ENCODE peak calls at places on chromosomes 1 and 21, in nine cellular contexts. One of them, this sample, is unnamed.

GRCh38 chr1:23561076-23561812 is 1.9 kb upstream of the ID3 start:
- DNase-seq in T follicular helper cell: no peak
- DNase-seq in HEK293T: no peak
- DNase-seq in activated CD8-positive, alpha-beta memory T cell treated with anti-CD3 and anti-CD28 coated beads, Interleukin-2, amount 50 U/mL, for 48 hours: no peak
- DNase-seq in NCI-H345: no peak
- DNase-seq in cardiac muscle cell: peak
- DNase-seq in stimulated activated CD8-positive, alpha-beta memory T cell treated with anti-CD3 and anti-CD28 coated beads, Interleukin-2, amount 100 ng/mL, for 48 hours: no peak
- DNase-seq in HTR-8/SVneo: no peak
- DNase-seq in NCI-H146: no peak
- DNase-seq in this sample: no peak

GRCh38 chr21:17688912-17689874 is 76.5 kb upstream of the BTG3 start:
- DNase-seq in NCI-H345: peak
- DNase-seq in cardiac muscle cell: peak
- DNase-seq in T follicular helper cell: peak
- DNase-seq in NCI-H146: peak
- DNase-seq in HTR-8/SVneo: peak
- DNase-seq in activated CD8-positive, alpha-beta memory T cell treated with anti-CD3 and anti-CD28 coated beads, Interleukin-2, amount 50 U/mL, for 48 hours: peak
- DNase-seq in stimulated activated CD8-positive, alpha-beta memory T cell treated with anti-CD3 and anti-CD28 coated beads, Interleukin-2, amount 100 ng/mL, for 48 hours: peak
- DNase-seq in HEK293T: no peak
- DNase-seq in this sample: no peak

GRCh38 chr1:248194117-248194516 is 2.9 kb upstream of the OR2M3 start:
- DNase-seq in NCI-H345: no peak
- DNase-seq in HTR-8/SVneo: no peak
- DNase-seq in activated CD8-positive, alpha-beta memory T cell treated with anti-CD3 and anti-CD28 coated beads, Interleukin-2, amount 50 U/mL, for 48 hours: no peak
- DNase-seq in NCI-H146: no peak
- DNase-seq in cardiac muscle cell: no peak
- DNase-seq in HEK293T: no peak
- DNase-seq in stimulated activated CD8-positive, alpha-beta memory T cell treated with anti-CD3 and anti-CD28 coated beads, Interleukin-2, amount 100 ng/mL, for 48 hours: no peak
- DNase-seq in T follicular helper cell: no peak
- DNase-seq in this sample: no peak

GRCh38 chr1:95169544-95169943 is 52.4 kb downstream of the TLCD4 start:
- DNase-seq in activated CD8-positive, alpha-beta memory T cell treated with anti-CD3 and anti-CD28 coated beads, Interleukin-2, amount 50 U/mL, for 48 hours: no peak
- DNase-seq in NCI-H345: no peak
- DNase-seq in T follicular helper cell: no peak
- DNase-seq in stimulated activated CD8-positive, alpha-beta memory T cell treated with anti-CD3 and anti-CD28 coated beads, Interleukin-2, amount 100 ng/mL, for 48 hours: no peak
- DNase-seq in cardiac muscle cell: no peak
- DNase-seq in HEK293T: no peak
- DNase-seq in NCI-H146: no peak
- DNase-seq in HTR-8/SVneo: no peak
- DNase-seq in this sample: no peak

GRCh38 chr1:180646093-180646492 is 14.3 kb downstream of the XPR1 start:
- DNase-seq in activated CD8-positive, alpha-beta memory T cell treated with anti-CD3 and anti-CD28 coated beads, Interleukin-2, amount 50 U/mL, for 48 hours: no peak
- DNase-seq in T follicular helper cell: no peak
- DNase-seq in NCI-H146: no peak
- DNase-seq in cardiac muscle cell: no peak
- DNase-seq in stimulated activated CD8-positive, alpha-beta memory T cell treated with anti-CD3 and anti-CD28 coated beads, Interleukin-2, amount 100 ng/mL, for 48 hours: no peak
- DNase-seq in HEK293T: no peak
- DNase-seq in NCI-H345: no peak
- DNase-seq in HTR-8/SVneo: no peak
- DNase-seq in this sample: no peak

GRCh38 chr1:56477164-56478111 is 101.9 kb downstream of the PLPP3 start:
- DNase-seq in stimulated activated CD8-positive, alpha-beta memory T cell treated with anti-CD3 and anti-CD28 coated beads, Interleukin-2, amount 100 ng/mL, for 48 hours: no peak
- DNase-seq in NCI-H345: no peak
- DNase-seq in T follicular helper cell: no peak
- DNase-seq in cardiac muscle cell: peak
- DNase-seq in activated CD8-positive, alpha-beta memory T cell treated with anti-CD3 and anti-CD28 coated beads, Interleukin-2, amount 50 U/mL, for 48 hours: no peak
- DNase-seq in HTR-8/SVneo: no peak
- DNase-seq in NCI-H146: no peak
- DNase-seq in HEK293T: no peak
- DNase-seq in this sample: no peak

GRCh38 chr1:150513275-150513885 is 2.2 kb upstream of the FALEC start:
- DNase-seq in activated CD8-positive, alpha-beta memory T cell treated with anti-CD3 and anti-CD28 coated beads, Interleukin-2, amount 50 U/mL, for 48 hours: no peak
- DNase-seq in T follicular helper cell: no peak
- DNase-seq in HEK293T: no peak
- DNase-seq in stimulated activated CD8-positive, alpha-beta memory T cell treated with anti-CD3 and anti-CD28 coated beads, Interleukin-2, amount 100 ng/mL, for 48 hours: no peak
- DNase-seq in HTR-8/SVneo: no peak
- DNase-seq in cardiac muscle cell: no peak
- DNase-seq in NCI-H146: no peak
- DNase-seq in NCI-H345: no peak
- DNase-seq in this sample: no peak

GRCh38 chr1:178098262-178098661 is 4.4 kb downstream of the RASAL2 start:
- DNase-seq in HTR-8/SVneo: no peak
- DNase-seq in HEK293T: no peak
- DNase-seq in stimulated activated CD8-positive, alpha-beta memory T cell treated with anti-CD3 and anti-CD28 coated beads, Interleukin-2, amount 100 ng/mL, for 48 hours: no peak
- DNase-seq in NCI-H146: no peak
- DNase-seq in activated CD8-positive, alpha-beta memory T cell treated with anti-CD3 and anti-CD28 coated beads, Interleukin-2, amount 50 U/mL, for 48 hours: no peak
- DNase-seq in cardiac muscle cell: peak
- DNase-seq in T follicular helper cell: no peak
- DNase-seq in NCI-H345: no peak
- DNase-seq in this sample: no peak

GRCh38 chr1:180229483-180230415 is at the start of gene LHX4:
- DNase-seq in cardiac muscle cell: peak
- DNase-seq in HTR-8/SVneo: peak
- DNase-seq in NCI-H146: peak
- DNase-seq in T follicular helper cell: no peak
- DNase-seq in HEK293T: peak
- DNase-seq in NCI-H345: peak
- DNase-seq in activated CD8-positive, alpha-beta memory T cell treated with anti-CD3 and anti-CD28 coated beads, Interleukin-2, amount 50 U/mL, for 48 hours: peak
- DNase-seq in stimulated activated CD8-positive, alpha-beta memory T cell treated with anti-CD3 and anti-CD28 coated beads, Interleukin-2, amount 100 ng/mL, for 48 hours: no peak
- DNase-seq in this sample: no peak

GRCh38 chr1:67840449-67840848 is 7.2 kb upstream of the GNG12 start:
- DNase-seq in activated CD8-positive, alpha-beta memory T cell treated with anti-CD3 and anti-CD28 coated beads, Interleukin-2, amount 50 U/mL, for 48 hours: no peak
- DNase-seq in HEK293T: no peak
- DNase-seq in T follicular helper cell: no peak
- DNase-seq in NCI-H345: no peak
- DNase-seq in HTR-8/SVneo: peak
- DNase-seq in stimulated activated CD8-positive, alpha-beta memory T cell treated with anti-CD3 and anti-CD28 coated beads, Interleukin-2, amount 100 ng/mL, for 48 hours: no peak
- DNase-seq in cardiac muscle cell: peak
- DNase-seq in NCI-H146: no peak
- DNase-seq in this sample: no peak

GRCh38 chr1:32892368-32893197 is 6.3 kb downstream of the HPCA start:
- DNase-seq in HTR-8/SVneo: no peak
- DNase-seq in stimulated activated CD8-positive, alpha-beta memory T cell treated with anti-CD3 and anti-CD28 coated beads, Interleukin-2, amount 100 ng/mL, for 48 hours: peak
- DNase-seq in NCI-H345: peak
- DNase-seq in NCI-H146: peak
- DNase-seq in activated CD8-positive, alpha-beta memory T cell treated with anti-CD3 and anti-CD28 coated beads, Interleukin-2, amount 50 U/mL, for 48 hours: peak
- DNase-seq in HEK293T: peak
- DNase-seq in cardiac muscle cell: peak
- DNase-seq in T follicular helper cell: no peak
- DNase-seq in this sample: no peak

GRCh38 chr1:25468037-25468436 is 37.3 kb downstream of the MACO1 start:
- DNase-seq in T follicular helper cell: no peak
- DNase-seq in HEK293T: no peak
- DNase-seq in cardiac muscle cell: peak
- DNase-seq in NCI-H345: no peak
- DNase-seq in NCI-H146: no peak
- DNase-seq in HTR-8/SVneo: no peak
- DNase-seq in activated CD8-positive, alpha-beta memory T cell treated with anti-CD3 and anti-CD28 coated beads, Interleukin-2, amount 50 U/mL, for 48 hours: no peak
- DNase-seq in stimulated activated CD8-positive, alpha-beta memory T cell treated with anti-CD3 and anti-CD28 coated beads, Interleukin-2, amount 100 ng/mL, for 48 hours: no peak
- DNase-seq in this sample: no peak

GRCh38 chr1:232291681-232292080 is 338.3 kb downstream of the SIPA1L2 start:
- DNase-seq in cardiac muscle cell: peak
- DNase-seq in HTR-8/SVneo: no peak
- DNase-seq in HEK293T: no peak
- DNase-seq in NCI-H345: no peak
- DNase-seq in stimulated activated CD8-positive, alpha-beta memory T cell treated with anti-CD3 and anti-CD28 coated beads, Interleukin-2, amount 100 ng/mL, for 48 hours: no peak
- DNase-seq in T follicular helper cell: no peak
- DNase-seq in activated CD8-positive, alpha-beta memory T cell treated with anti-CD3 and anti-CD28 coated beads, Interleukin-2, amount 50 U/mL, for 48 hours: no peak
- DNase-seq in NCI-H146: no peak
- DNase-seq in this sample: no peak

GRCh38 chr21:28229811-28230210 is 762.9 kb downstream of the LTN1 start:
- DNase-seq in activated CD8-positive, alpha-beta memory T cell treated with anti-CD3 and anti-CD28 coated beads, Interleukin-2, amount 50 U/mL, for 48 hours: no peak
- DNase-seq in HTR-8/SVneo: peak
- DNase-seq in HEK293T: no peak
- DNase-seq in stimulated activated CD8-positive, alpha-beta memory T cell treated with anti-CD3 and anti-CD28 coated beads, Interleukin-2, amount 100 ng/mL, for 48 hours: no peak
- DNase-seq in T follicular helper cell: no peak
- DNase-seq in NCI-H345: no peak
- DNase-seq in cardiac muscle cell: peak
- DNase-seq in NCI-H146: no peak
- DNase-seq in this sample: no peak

GRCh38 chr1:234397732-234398131 is 24.5 kb downstream of the COA6 start:
- DNase-seq in HTR-8/SVneo: no peak
- DNase-seq in NCI-H146: no peak
- DNase-seq in HEK293T: no peak
- DNase-seq in stimulated activated CD8-positive, alpha-beta memory T cell treated with anti-CD3 and anti-CD28 coated beads, Interleukin-2, amount 100 ng/mL, for 48 hours: no peak
- DNase-seq in NCI-H345: no peak
- DNase-seq in cardiac muscle cell: no peak
- DNase-seq in activated CD8-positive, alpha-beta memory T cell treated with anti-CD3 and anti-CD28 coated beads, Interleukin-2, amount 50 U/mL, for 48 hours: no peak
- DNase-seq in T follicular helper cell: no peak
- DNase-seq in this sample: no peak

GRCh38 chr21:41226853-41227252 is 58.9 kb downstream of the BACE2 start:
- DNase-seq in NCI-H345: no peak
- DNase-seq in activated CD8-positive, alpha-beta memory T cell treated with anti-CD3 and anti-CD28 coated beads, Interleukin-2, amount 50 U/mL, for 48 hours: no peak
- DNase-seq in HTR-8/SVneo: no peak
- DNase-seq in cardiac muscle cell: no peak
- DNase-seq in T follicular helper cell: no peak
- DNase-seq in stimulated activated CD8-positive, alpha-beta memory T cell treated with anti-CD3 and anti-CD28 coated beads, Interleukin-2, amount 100 ng/mL, for 48 hours: no peak
- DNase-seq in NCI-H146: no peak
- DNase-seq in HEK293T: no peak
- DNase-seq in this sample: no peak

GRCh38 chr1:20029178-20029912 is 40.6 kb upstream of the PLA2G5 start:
- DNase-seq in HEK293T: no peak
- DNase-seq in activated CD8-positive, alpha-beta memory T cell treated with anti-CD3 and anti-CD28 coated beads, Interleukin-2, amount 50 U/mL, for 48 hours: no peak
- DNase-seq in HTR-8/SVneo: no peak
- DNase-seq in NCI-H345: no peak
- DNase-seq in cardiac muscle cell: peak
- DNase-seq in T follicular helper cell: no peak
- DNase-seq in NCI-H146: no peak
- DNase-seq in stimulated activated CD8-positive, alpha-beta memory T cell treated with anti-CD3 and anti-CD28 coated beads, Interleukin-2, amount 100 ng/mL, for 48 hours: no peak
- DNase-seq in this sample: no peak

GRCh38 chr1:248906741-248907661 is 966 bp downstream of the PGBD2 start:
- DNase-seq in NCI-H146: no peak
- DNase-seq in activated CD8-positive, alpha-beta memory T cell treated with anti-CD3 and anti-CD28 coated beads, Interleukin-2, amount 50 U/mL, for 48 hours: no peak
- DNase-seq in HEK293T: no peak
- DNase-seq in NCI-H345: no peak
- DNase-seq in T follicular helper cell: no peak
- DNase-seq in HTR-8/SVneo: no peak
- DNase-seq in cardiac muscle cell: peak
- DNase-seq in stimulated activated CD8-positive, alpha-beta memory T cell treated with anti-CD3 and anti-CD28 coated beads, Interleukin-2, amount 100 ng/mL, for 48 hours: no peak
- DNase-seq in this sample: no peak

GRCh38 chr1:26358411-26359384 is 4.8 kb upstream of the CRYBG2 start:
- DNase-seq in activated CD8-positive, alpha-beta memory T cell treated with anti-CD3 and anti-CD28 coated beads, Interleukin-2, amount 50 U/mL, for 48 hours: peak
- DNase-seq in HTR-8/SVneo: no peak
- DNase-seq in stimulated activated CD8-positive, alpha-beta memory T cell treated with anti-CD3 and anti-CD28 coated beads, Interleukin-2, amount 100 ng/mL, for 48 hours: peak
- DNase-seq in NCI-H345: no peak
- DNase-seq in cardiac muscle cell: no peak
- DNase-seq in T follicular helper cell: peak
- DNase-seq in NCI-H146: no peak
- DNase-seq in HEK293T: no peak
- DNase-seq in this sample: peak

GRCh38 chr1:229952670-229953520 is 114.1 kb upstream of the GALNT2 start:
- DNase-seq in cardiac muscle cell: peak
- DNase-seq in activated CD8-positive, alpha-beta memory T cell treated with anti-CD3 and anti-CD28 coated beads, Interleukin-2, amount 50 U/mL, for 48 hours: no peak
- DNase-seq in NCI-H146: no peak
- DNase-seq in NCI-H345: no peak
- DNase-seq in stimulated activated CD8-positive, alpha-beta memory T cell treated with anti-CD3 and anti-CD28 coated beads, Interleukin-2, amount 100 ng/mL, for 48 hours: no peak
- DNase-seq in T follicular helper cell: no peak
- DNase-seq in HTR-8/SVneo: no peak
- DNase-seq in HEK293T: no peak
- DNase-seq in this sample: no peak

GRCh38 chr1:25484096-25484495 is 53.4 kb downstream of the MACO1 start:
- DNase-seq in NCI-H345: no peak
- DNase-seq in T follicular helper cell: no peak
- DNase-seq in activated CD8-positive, alpha-beta memory T cell treated with anti-CD3 and anti-CD28 coated beads, Interleukin-2, amount 50 U/mL, for 48 hours: no peak
- DNase-seq in HEK293T: no peak
- DNase-seq in NCI-H146: no peak
- DNase-seq in HTR-8/SVneo: no peak
- DNase-seq in cardiac muscle cell: no peak
- DNase-seq in stimulated activated CD8-positive, alpha-beta memory T cell treated with anti-CD3 and anti-CD28 coated beads, Interleukin-2, amount 100 ng/mL, for 48 hours: no peak
- DNase-seq in this sample: no peak

GRCh38 chr1:156497743-156498446 is 2.7 kb downstream of the MEF2D start:
- DNase-seq in cardiac muscle cell: no peak
- DNase-seq in NCI-H345: no peak
- DNase-seq in HTR-8/SVneo: no peak
- DNase-seq in activated CD8-positive, alpha-beta memory T cell treated with anti-CD3 and anti-CD28 coated beads, Interleukin-2, amount 50 U/mL, for 48 hours: no peak
- DNase-seq in HEK293T: no peak
- DNase-seq in T follicular helper cell: no peak
- DNase-seq in stimulated activated CD8-positive, alpha-beta memory T cell treated with anti-CD3 and anti-CD28 coated beads, Interleukin-2, amount 100 ng/mL, for 48 hours: no peak
- DNase-seq in NCI-H146: no peak
- DNase-seq in this sample: no peak

GRCh38 chr1:2228684-2229031 is 539 bp downstream of the SKI start:
- DNase-seq in HEK293T: no peak
- DNase-seq in T follicular helper cell: peak
- DNase-seq in cardiac muscle cell: peak
- DNase-seq in HTR-8/SVneo: no peak
- DNase-seq in stimulated activated CD8-positive, alpha-beta memory T cell treated with anti-CD3 and anti-CD28 coated beads, Interleukin-2, amount 100 ng/mL, for 48 hours: no peak
- DNase-seq in activated CD8-positive, alpha-beta memory T cell treated with anti-CD3 and anti-CD28 coated beads, Interleukin-2, amount 50 U/mL, for 48 hours: no peak
- DNase-seq in NCI-H345: no peak
- DNase-seq in NCI-H146: peak
- DNase-seq in this sample: no peak

GRCh38 chr1:48697066-48697707 is 79.5 kb downstream of the BEND5 start:
- DNase-seq in activated CD8-positive, alpha-beta memory T cell treated with anti-CD3 and anti-CD28 coated beads, Interleukin-2, amount 50 U/mL, for 48 hours: peak
- DNase-seq in stimulated activated CD8-positive, alpha-beta memory T cell treated with anti-CD3 and anti-CD28 coated beads, Interleukin-2, amount 100 ng/mL, for 48 hours: peak
- DNase-seq in cardiac muscle cell: peak
- DNase-seq in T follicular helper cell: peak
- DNase-seq in NCI-H345: peak
- DNase-seq in HTR-8/SVneo: peak
- DNase-seq in NCI-H146: peak
- DNase-seq in HEK293T: peak
- DNase-seq in this sample: peak

GRCh38 chr1:47785561-47786271 is 211.5 kb downstream of the TRABD2B start:
- DNase-seq in HTR-8/SVneo: no peak
- DNase-seq in cardiac muscle cell: peak
- DNase-seq in NCI-H345: no peak
- DNase-seq in activated CD8-positive, alpha-beta memory T cell treated with anti-CD3 and anti-CD28 coated beads, Interleukin-2, amount 50 U/mL, for 48 hours: no peak
- DNase-seq in T follicular helper cell: no peak
- DNase-seq in HEK293T: peak
- DNase-seq in stimulated activated CD8-positive, alpha-beta memory T cell treated with anti-CD3 and anti-CD28 coated beads, Interleukin-2, amount 100 ng/mL, for 48 hours: no peak
- DNase-seq in NCI-H146: no peak
- DNase-seq in this sample: no peak

GRCh38 chr1:18865176-18865575 is 5.7 kb upstream of the TAS1R2 start:
- DNase-seq in HTR-8/SVneo: no peak
- DNase-seq in stimulated activated CD8-positive, alpha-beta memory T cell treated with anti-CD3 and anti-CD28 coated beads, Interleukin-2, amount 100 ng/mL, for 48 hours: no peak
- DNase-seq in HEK293T: no peak
- DNase-seq in activated CD8-positive, alpha-beta memory T cell treated with anti-CD3 and anti-CD28 coated beads, Interleukin-2, amount 50 U/mL, for 48 hours: no peak
- DNase-seq in T follicular helper cell: no peak
- DNase-seq in cardiac muscle cell: no peak
- DNase-seq in NCI-H345: no peak
- DNase-seq in NCI-H146: no peak
- DNase-seq in this sample: no peak

GRCh38 chr1:184881941-184882648 is 92.2 kb downstream of the NIBAN1 start:
- DNase-seq in NCI-H146: no peak
- DNase-seq in HTR-8/SVneo: no peak
- DNase-seq in T follicular helper cell: no peak
- DNase-seq in activated CD8-positive, alpha-beta memory T cell treated with anti-CD3 and anti-CD28 coated beads, Interleukin-2, amount 50 U/mL, for 48 hours: no peak
- DNase-seq in stimulated activated CD8-positive, alpha-beta memory T cell treated with anti-CD3 and anti-CD28 coated beads, Interleukin-2, amount 100 ng/mL, for 48 hours: no peak
- DNase-seq in HEK293T: no peak
- DNase-seq in NCI-H345: no peak
- DNase-seq in cardiac muscle cell: peak
- DNase-seq in this sample: no peak

GRCh38 chr1:203444077-203444683 is 31.4 kb upstream of the PRELP start:
- DNase-seq in cardiac muscle cell: no peak
- DNase-seq in HEK293T: no peak
- DNase-seq in stimulated activated CD8-positive, alpha-beta memory T cell treated with anti-CD3 and anti-CD28 coated beads, Interleukin-2, amount 100 ng/mL, for 48 hours: no peak
- DNase-seq in NCI-H146: no peak
- DNase-seq in HTR-8/SVneo: no peak
- DNase-seq in NCI-H345: no peak
- DNase-seq in activated CD8-positive, alpha-beta memory T cell treated with anti-CD3 and anti-CD28 coated beads, Interleukin-2, amount 50 U/mL, for 48 hours: no peak
- DNase-seq in T follicular helper cell: no peak
- DNase-seq in this sample: no peak

GRCh38 chr1:66043186-66043585 is 250.5 kb downstream of the PDE4B start:
- DNase-seq in NCI-H146: no peak
- DNase-seq in stimulated activated CD8-positive, alpha-beta memory T cell treated with anti-CD3 and anti-CD28 coated beads, Interleukin-2, amount 100 ng/mL, for 48 hours: no peak
- DNase-seq in T follicular helper cell: no peak
- DNase-seq in HEK293T: no peak
- DNase-seq in activated CD8-positive, alpha-beta memory T cell treated with anti-CD3 and anti-CD28 coated beads, Interleukin-2, amount 50 U/mL, for 48 hours: no peak
- DNase-seq in HTR-8/SVneo: no peak
- DNase-seq in cardiac muscle cell: no peak
- DNase-seq in NCI-H345: no peak
- DNase-seq in this sample: no peak

GRCh38 chr1:196680107-196680506 is 28.3 kb downstream of the CFH start:
- DNase-seq in T follicular helper cell: no peak
- DNase-seq in NCI-H345: no peak
- DNase-seq in cardiac muscle cell: peak
- DNase-seq in HEK293T: no peak
- DNase-seq in activated CD8-positive, alpha-beta memory T cell treated with anti-CD3 and anti-CD28 coated beads, Interleukin-2, amount 50 U/mL, for 48 hours: no peak
- DNase-seq in HTR-8/SVneo: no peak
- DNase-seq in stimulated activated CD8-positive, alpha-beta memory T cell treated with anti-CD3 and anti-CD28 coated beads, Interleukin-2, amount 100 ng/mL, for 48 hours: no peak
- DNase-seq in NCI-H146: no peak
- DNase-seq in this sample: no peak

GRCh38 chr1:201496296-201496690 is 10.6 kb downstream of the CSRP1 start:
- DNase-seq in T follicular helper cell: no peak
- DNase-seq in HTR-8/SVneo: no peak
- DNase-seq in NCI-H146: peak
- DNase-seq in NCI-H345: peak
- DNase-seq in HEK293T: no peak
- DNase-seq in cardiac muscle cell: no peak
- DNase-seq in activated CD8-positive, alpha-beta memory T cell treated with anti-CD3 and anti-CD28 coated beads, Interleukin-2, amount 50 U/mL, for 48 hours: no peak
- DNase-seq in stimulated activated CD8-positive, alpha-beta memory T cell treated with anti-CD3 and anti-CD28 coated beads, Interleukin-2, amount 100 ng/mL, for 48 hours: no peak
- DNase-seq in this sample: no peak

This sample was measured in T-helper 17 cell.